ENCODE peak calls at places on chromosomes 13 and 19, in nine cellular contexts. Z is spleen, K is lower lobe of right lung, F is cardiac muscle cell, R is uterus, G is brain microvascular endothelial cell, J is PC-9, T is stomach, Q is testis. X is an unnamed sample.

GRCh38 chr19:40521276-40521675 is 54.5 kb downstream of the SPTBN4 start:
- DNase-seq in Q (no peak), G (no peak), J (no peak), Z (no peak), T (no peak), F (peak; percentile 34), K (no peak), R (no peak), X (no peak)

GRCh38 chr19:664913-665443 is 2.0 kb upstream of the RNF126 start:
- DNase-seq in K (peak; percentile 86), R (peak; percentile 83), G (peak; percentile 65), J (peak; percentile 54), T (peak; percentile 83), Z (peak; percentile 92), Q (peak; percentile 83), F (peak; percentile 85), X (peak; percentile 78)

GRCh38 chr19:12884202-12884601 is 2.8 kb downstream of the KLF1 start:
- DNase-seq in F (no peak), J (no peak), K (no peak), G (no peak), T (no peak), R (no peak), Q (no peak), Z (no peak), X (no peak)

GRCh38 chr19:41696402-41697197 is 8.5 kb upstream of the CEACAM7 start:
- DNase-seq in Z (peak; percentile 39), K (no peak), T (peak; percentile 24), F (peak; percentile 7), R (no peak), J (no peak), Q (no peak), G (no peak), X (no peak)

GRCh38 chr13:90640976-90641375 is 706.5 kb upstream of the MIR17HG start:
- DNase-seq in T (no peak), G (peak; percentile 14), Q (no peak), F (peak; percentile 79), K (no peak), Z (no peak), J (no peak), R (no peak), X (peak; percentile 19)

GRCh38 chr13:82681535-82681934 is 1200.7 kb downstream of the SLITRK1 start:
- DNase-seq in Z (no peak), G (no peak), T (no peak), K (no peak), R (no peak), F (no peak), J (no peak), Q (no peak), X (no peak)

GRCh38 chr13:53631511-53631910 is 602.9 kb downstream of the OLFM4 start:
- DNase-seq in R (no peak), Z (no peak), F (no peak), T (no peak), G (no peak), K (no peak), J (no peak), Q (no peak), X (no peak)

GRCh38 chr13:83350569-83350968 is 531.7 kb downstream of the SLITRK1 start:
- DNase-seq in Z (no peak), Q (no peak), K (no peak), T (no peak), G (peak; percentile 18), J (no peak), R (no peak), F (peak; percentile 4), X (peak; percentile 8)

GRCh38 chr19:45641274-45642105 is 2.3 kb upstream of the EML2 start:
- DNase-seq in J (peak; percentile 98), Z (peak; percentile 92), T (peak; percentile 95), F (peak; percentile 79), G (peak; percentile 76), Q (peak; percentile 74), K (peak; percentile 92), R (peak; percentile 57), X (peak; percentile 96)

GRCh38 chr19:45640849-45641273 is 1.7 kb upstream of the EML2 start:
- DNase-seq in Z (peak; percentile 83), F (no peak), Q (no peak), K (peak; percentile 53), T (peak; percentile 50), R (no peak), G (no peak), J (no peak), X (peak; percentile 79)

GRCh38 chr19:45636902-45637301 is 2.3 kb downstream of the EML2 start:
- DNase-seq in F (no peak), R (no peak), G (no peak), T (no peak), J (no peak), K (no peak), Z (no peak), Q (no peak), X (no peak)

GRCh38 chr19:45637890-45638667 is 1.1 kb downstream of the EML2 start:
- DNase-seq in Q (peak; percentile 44), J (no peak), Z (no peak), T (peak; percentile 44), F (peak; percentile 83), G (peak; percentile 37), K (no peak), R (no peak), X (peak; percentile 49)

DNA sequence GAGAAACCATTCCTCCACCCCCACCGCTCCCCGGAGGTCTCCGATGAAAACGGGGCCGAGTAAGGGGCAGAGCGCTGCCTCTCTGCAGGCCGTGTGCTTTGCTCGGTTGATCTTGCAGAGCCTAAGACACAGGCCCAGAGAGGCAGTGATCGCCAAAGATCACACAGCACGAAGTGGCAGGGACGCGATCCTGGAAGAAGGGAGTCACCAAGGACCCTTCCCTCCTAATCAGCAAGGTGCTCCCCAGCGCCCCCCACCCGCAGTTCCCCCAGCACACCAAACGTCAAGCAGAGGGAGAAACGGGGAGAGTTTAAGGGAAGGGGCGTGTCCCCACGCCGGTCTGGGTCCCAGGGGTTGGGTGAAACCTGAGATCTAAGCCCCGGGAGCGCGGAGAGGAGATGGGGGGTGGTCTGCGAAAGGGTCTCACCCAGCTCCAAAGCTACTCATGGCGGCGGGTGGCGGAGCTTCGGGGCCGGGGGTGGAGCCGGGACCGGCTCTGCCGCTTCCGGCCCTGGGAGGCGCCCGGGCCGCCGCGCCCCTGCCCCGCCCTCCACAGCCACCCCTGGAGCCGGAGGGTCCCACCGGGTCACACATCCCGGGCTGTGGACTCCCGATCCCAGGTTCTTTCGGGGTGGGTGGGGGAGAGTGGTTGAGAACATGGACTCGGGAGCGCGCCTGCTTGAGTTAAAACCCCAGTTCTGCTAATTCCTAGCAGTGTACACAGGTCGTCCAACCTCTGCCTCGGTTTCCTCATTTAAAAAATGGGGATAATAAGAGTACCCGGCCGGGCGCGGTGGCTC is at the start of gene EML2:
- DNase-seq in K (peak; percentile 72), F (peak; percentile 40), J (no peak), R (peak; percentile 28), Z (peak; percentile 93), Q (peak; percentile 43), G (no peak), T (peak; percentile 71), X (peak; percentile 37)
- TF ChIP-seq CTCF in K (peak; percentile 10), F (peak; percentile 28), J (no peak), R (no peak), Z (peak; percentile 24), Q (no peak), G (peak; percentile 47), T (no peak), X (peak; percentile 40)

GRCh38 chr13:41833201-41833600 is 127.7 kb downstream of the VWA8 start:
- DNase-seq in Q (no peak), G (no peak), J (no peak), K (no peak), F (no peak), R (no peak), Z (no peak), T (no peak), X (no peak)
- H3K27ac ChIP-seq in Q (no peak overlapping the region), G (no peak overlapping the region), J (no peak overlapping the region), K (no peak overlapping the region), F (no peak overlapping the region), R (no peak overlapping the region), Z (no peak overlapping the region), T (no peak overlapping the region), X (no peak overlapping the region)

GRCh38 chr19:35995655-35995993 is 636 bp downstream of the SDHAF1 start:
- DNase-seq in R (peak; percentile 65), F (peak; percentile 58), G (no peak), Q (peak; percentile 58), K (peak; percentile 62), Z (peak; percentile 85), J (peak; percentile 49), T (no peak), X (peak; percentile 51)

GRCh38 chr19:35996777-35997176 is 1.8 kb downstream of the SDHAF1 start:
- DNase-seq in G (no peak), Z (no peak), J (no peak), K (no peak), Q (no peak), T (no peak), F (no peak), R (no peak), X (no peak)

GRCh38 chr19:35992902-35993765 is 1.9 kb upstream of the SDHAF1 start:
- DNase-seq in G (no peak), Q (no peak), J (no peak), R (no peak), T (no peak), Z (no peak), K (no peak), F (no peak), X (no peak)

GRCh38 chr19:35991731-35992450 is 3.1 kb upstream of the SDHAF1 start:
- DNase-seq in Q (no peak), K (no peak), R (no peak), F (peak; percentile 51), J (no peak), Z (no peak), T (no peak), G (no peak), X (no peak)

GRCh38 chr19:35994868-35995654 is at the start of gene SDHAF1:
- DNase-seq in Q (peak; percentile 98), R (peak; percentile 97), K (peak; percentile 99), F (peak; percentile 96), Z (peak; percentile 100), G (peak; percentile 87), T (peak; percentile 98), J (peak; percentile 86), X (peak; percentile 96)
- TF ChIP-seq CTCF in Q (no peak), R (no peak), K (no peak), F (no peak), Z (peak; percentile 43), G (no peak), T (no peak), J (no peak), X (no peak)

GRCh38 chr19:2170219-2170618 is 6.5 kb downstream of the DOT1L start:
- DNase-seq in G (no peak), K (no peak), F (no peak), Q (peak; percentile 36), T (no peak), R (no peak), J (no peak), Z (peak; percentile 63), X (no peak)

GRCh38 chr19:2168619-2169424 is 5.1 kb downstream of the DOT1L start:
- DNase-seq in T (peak; percentile 96), Q (peak; percentile 96), R (peak; percentile 96), G (peak; percentile 98), F (peak; percentile 98), K (peak; percentile 98), Z (peak; percentile 96), J (peak; percentile 96), X (peak; percentile 93)

GRCh38 chr19:2164020-2164988 is 571 bp downstream of the DOT1L start:
- DNase-seq in T (no peak), J (no peak), G (no peak), K (no peak), R (peak; percentile 63), Z (peak; percentile 93), Q (no peak), F (no peak), X (peak; percentile 29)

GRCh38 chr19:2167896-2168618 is 4.3 kb downstream of the DOT1L start:
- DNase-seq in T (peak; percentile 40), F (peak; percentile 62), R (peak; percentile 57), J (no peak), K (peak; percentile 84), Q (peak; percentile 65), G (no peak), Z (peak; percentile 93), X (no peak)

GRCh38 chr19:2166741-2167738 is 3.3 kb downstream of the DOT1L start:
- DNase-seq in Z (peak; percentile 88), G (no peak), R (peak; percentile 81), Q (peak; percentile 84), T (peak; percentile 95), J (no peak), F (peak; percentile 83), K (peak; percentile 92), X (no peak)
- H3K27ac ChIP-seq in Z (peak overlapping the region; percentile 45), G (no peak overlapping the region), R (peak overlapping the region; percentile 91), Q (no peak overlapping the region), T (peak overlapping the region; percentile 97), J (no peak overlapping the region), F (peak overlapping the region; percentile 95), K (peak overlapping the region; percentile 90), X (peak overlapping the region; percentile 94)

X was measured in RWPE1.